ENCODE peak calls at places on chromosomes 16 and 17, in ten cellular contexts. Y, T, H, S, L, M, N, E, P and Q are unnamed samples.

GRCh38 chr17:27907976-27908558 is 14.9 kb upstream of the LYRM9 start:
- DNase-seq in Y (no peak), T (no peak), H (no peak), S (no peak), L (no peak), M (no peak), N (no peak), E (no peak), P (no peak), Q (no peak)

GRCh38 chr17:40340880-40341807 is 23.4 kb downstream of the GJD3 start:
- DNase-seq in Y (peak), T (peak), H (peak), S (peak), L (peak), M (peak), N (peak), E (peak), P (no peak), Q (peak)

GRCh38 chr17:36505171-36505570 is 18.7 kb downstream of the ZNHIT3 start:
- DNase-seq in Y (no peak), T (no peak), H (no peak), S (no peak), L (no peak), M (no peak), N (no peak), E (no peak), P (no peak), Q (no peak)

GRCh38 chr16:75591001-75591852 is 25.0 kb downstream of the GABARAPL2 start:
- DNase-seq in Y (peak), T (no peak), H (no peak), S (peak), L (peak), M (peak), N (peak), E (no peak), P (no peak), Q (no peak)

GRCh38 chr17:29933379-29933778 is 3.4 kb upstream of the SSH2 start:
- DNase-seq in Y (peak), T (no peak), H (no peak), S (no peak), L (no peak), M (peak), N (peak), E (peak), P (no peak), Q (no peak)

GRCh38 chr17:8122391-8122922 is 1.4 kb downstream of the HES7 start:
- DNase-seq in Y (no peak), T (no peak), H (no peak), S (no peak), L (peak), M (peak), N (peak), E (peak), P (peak), Q (peak)

GRCh38 chr16:86507173-86508027 is 2.9 kb upstream of the FOXF1 start:
- DNase-seq in Y (no peak), T (no peak), H (no peak), S (no peak), L (no peak), M (no peak), N (peak), E (peak), P (no peak), Q (no peak)

GRCh38 chr17:13477180-13477611 is 124.5 kb downstream of the HS3ST3A1 start:
- DNase-seq in Y (no peak), T (no peak), H (no peak), S (no peak), L (no peak), M (peak), N (peak), E (no peak), P (no peak), Q (no peak)

GRCh38 chr17:57946798-57947358 is 8.3 kb downstream of the CUEDC1 start:
- DNase-seq in Y (peak), T (no peak), H (no peak), S (no peak), L (peak), M (peak), N (peak), E (peak), P (peak), Q (no peak)

GRCh38 chr17:32771396-32771795 is 105.5 kb downstream of the MYO1D start:
- DNase-seq in Y (no peak), T (no peak), H (no peak), S (no peak), L (no peak), M (no peak), N (no peak), E (no peak), P (no peak), Q (no peak)

GRCh38 chr17:7903154-7904103 is 12.7 kb downstream of the RNF227 start:
- DNase-seq in Y (no peak), T (no peak), H (no peak), S (no peak), L (no peak), M (no peak), N (no peak), E (no peak), P (no peak), Q (no peak)

GRCh38 chr16:57591870-57592485 is 36.5 kb upstream of the ADGRG1 start:
- DNase-seq in Y (no peak), T (no peak), H (no peak), S (no peak), L (no peak), M (no peak), N (no peak), E (no peak), P (no peak), Q (no peak)

GRCh38 chr17:7184091-7184488 is 4.9 kb upstream of the ASGR1 start:
- DNase-seq in Y (no peak), T (no peak), H (no peak), S (peak), L (peak), M (no peak), N (no peak), E (no peak), P (no peak), Q (no peak)

GRCh38 chr16:71214771-71215381 is 15.6 kb downstream of the HYDIN start:
- DNase-seq in Y (no peak), T (no peak), H (no peak), S (no peak), L (no peak), M (peak), N (no peak), E (peak), P (no peak), Q (no peak)

GRCh38 chr17:77708936-77709335 is 249.6 kb upstream of the TNRC6C start:
- DNase-seq in Y (no peak), T (no peak), H (no peak), S (no peak), L (no peak), M (no peak), N (no peak), E (no peak), P (no peak), Q (no peak)

GRCh38 chr17:75684249-75684648 is 17.1 kb downstream of the SAP30BP start:
- DNase-seq in Y (no peak), T (no peak), H (no peak), S (no peak), L (no peak), M (no peak), N (no peak), E (no peak), P (no peak), Q (no peak)

GRCh38 chr17:49969134-49969759 is at the start of gene DLX4:
- DNase-seq in Y (peak), T (no peak), H (no peak), S (no peak), L (no peak), M (no peak), N (no peak), E (peak), P (peak), Q (no peak)

GRCh38 chr17:48814504-48814903 is 2.5 kb downstream of the TTLL6 start:
- DNase-seq in Y (peak), T (no peak), H (peak), S (peak), L (peak), M (peak), N (peak), E (peak), P (peak), Q (no peak)

GRCh38 chr16:50035468-50035992 is 10.5 kb downstream of the CNEP1R1 start:
- DNase-seq in Y (no peak), T (no peak), H (no peak), S (no peak), L (no peak), M (no peak), N (no peak), E (no peak), P (no peak), Q (no peak)

GRCh38 chr17:56593073-56593740 is at the start of gene NOG:
- DNase-seq in Y (peak), T (no peak), H (peak), S (peak), L (peak), M (peak), N (peak), E (peak), P (peak), Q (peak)

GRCh38 chr17:79528592-79529125 is 82.2 kb downstream of the RBFOX3 start:
- DNase-seq in Y (no peak), T (no peak), H (no peak), S (no peak), L (no peak), M (no peak), N (no peak), E (no peak), P (no peak), Q (no peak)

GRCh38 chr17:76982408-76983074 is 114.3 kb downstream of the MGAT5B start:
- DNase-seq in Y (no peak), T (no peak), H (peak), S (no peak), L (no peak), M (no peak), N (no peak), E (no peak), P (no peak), Q (no peak)

GRCh38 chr17:15782809-15783208 is 50.7 kb downstream of the TBC1D26 start:
- DNase-seq in Y (peak), T (no peak), H (no peak), S (peak), L (peak), M (peak), N (peak), E (peak), P (no peak), Q (no peak)

GRCh38 chr17:42276609-42277341 is 584 bp upstream of the STAT5B start:
- DNase-seq in Y (peak), T (no peak), H (peak), S (peak), L (peak), M (peak), N (peak), E (peak), P (no peak), Q (peak)

GRCh38 chr17:5893741-5894140 is 176.4 kb upstream of the WSCD1 start:
- DNase-seq in Y (no peak), T (no peak), H (no peak), S (no peak), L (no peak), M (no peak), N (no peak), E (peak), P (no peak), Q (no peak)

GRCh38 chr17:46818319-46818928 is at the start of gene WNT3:
- DNase-seq in Y (no peak), T (no peak), H (peak), S (no peak), L (peak), M (no peak), N (no peak), E (peak), P (peak), Q (no peak)

GRCh38 chr17:14301279-14301760 is 439 bp downstream of the HS3ST3B1 start:
- DNase-seq in Y (peak), T (no peak), H (no peak), S (no peak), L (no peak), M (no peak), N (no peak), E (peak), P (no peak), Q (no peak)

GRCh38 chr16:11506816-11507305 is 79.9 kb downstream of the LITAF start:
- DNase-seq in Y (no peak), T (no peak), H (no peak), S (no peak), L (no peak), M (no peak), N (no peak), E (no peak), P (no peak), Q (no peak)

GRCh38 chr17:18248300-18248731 is 10.2 kb downstream of the FLII start:
- DNase-seq in Y (peak), T (peak), H (peak), S (peak), L (peak), M (peak), N (peak), E (peak), P (peak), Q (no peak)

GRCh38 chr17:62891659-62892058 is 74.4 kb upstream of the TANC2 start:
- DNase-seq in Y (no peak), T (no peak), H (no peak), S (no peak), L (no peak), M (no peak), N (no peak), E (no peak), P (no peak), Q (no peak)

GRCh38 chr16:63947022-63947421 is 1174.8 kb downstream of the CDH11 start:
- DNase-seq in Y (no peak), T (no peak), H (no peak), S (no peak), L (no peak), M (no peak), N (no peak), E (no peak), P (no peak), Q (no peak)

GRCh38 chr17:40485851-40486512 is 15.4 kb downstream of the TNS4 start:
- DNase-seq in Y (peak), T (no peak), H (no peak), S (peak), L (no peak), M (peak), N (peak), E (no peak), P (peak), Q (no peak)

GRCh38 chr17:47076171-47076570 is 97.1 kb upstream of the RPRML start:
- DNase-seq in Y (no peak), T (no peak), H (no peak), S (no peak), L (no peak), M (peak), N (peak), E (no peak), P (no peak), Q (no peak)